ENCODE peak calls at places on chromosomes 2 and 18, in four cellular contexts. Q is psoas muscle, H is foreskin fibroblast, N is NCI-H1105 treated with DMSO at 0.1 percent for 48 hours. C is an unnamed sample.

GRCh38 chr2:27078267-27079194 is at the start of gene EMILIN1:
- DNase-seq in Q (peak), H (peak), N (no peak), C (peak)

GRCh38 chr2:28047698-28048097 is 157.2 kb downstream of the BABAM2 start:
- DNase-seq in Q (no peak), H (peak), N (no peak), C (no peak)

GRCh38 chr2:160472839-160473251 is 20.8 kb downstream of the RBMS1 start:
- DNase-seq in Q (no peak), H (peak), N (peak), C (no peak)

GRCh38 chr18:28390022-28390421 is 213.1 kb upstream of the CDH2 start:
- DNase-seq in Q (no peak), H (no peak), N (no peak), C (no peak)

GRCh38 chr2:236823976-236824375 is 254.4 kb downstream of the ACKR3 start:
- DNase-seq in Q (no peak), H (no peak), N (no peak), C (peak)

GRCh38 chr2:64943387-64944150 is 45.6 kb upstream of the SLC1A4 start:
- DNase-seq in Q (peak), H (peak), N (no peak), C (peak)

GRCh38 chr2:194003911-194004310 is 1653.1 kb upstream of the SLC39A10 start:
- DNase-seq in Q (no peak), H (peak), N (no peak), C (no peak)

GRCh38 chr2:8475349-8476045 is 206.4 kb upstream of the ID2 start:
- DNase-seq in Q (no peak), H (no peak), N (peak), C (peak)

GRCh38 chr2:196783431-196784094 is 15.9 kb downstream of the GTF3C3 start:
- DNase-seq in Q (no peak), H (peak), N (no peak), C (no peak)

GRCh38 chr18:11981633-11982366 is 493 bp downstream of the IMPA2 start:
- DNase-seq in Q (peak), H (peak), N (peak), C (peak)

GRCh38 chr18:62566199-62566598 is 43.4 kb downstream of the ZCCHC2 start:
- DNase-seq in Q (no peak), H (no peak), N (peak), C (no peak)

C was measured in tibial artery.